ENCODE peak calls at places on chromosome 18, in six cellular contexts. X is HepG2; S is heart right ventricle; K is HAP-1; A is naive thymus-derived CD4-positive, alpha-beta T cell; D is CD8-positive, alpha-beta T cell. U is an unnamed sample.

GRCh38 chr18:12011962-12012549 is 30.7 kb downstream of the IMPA2 start:
- DNase-seq in K (no peak), S (peak; percentile 51), D (no peak), A (no peak), X (no peak), U (no peak)

GRCh38 chr18:37476182-37476581 is 89.4 kb downstream of the CELF4 start:
- DNase-seq in D (no peak), K (peak; percentile 61), X (peak; percentile 15), S (no peak), A (no peak), U (no peak)

GRCh38 chr18:31424383-31424988 is 23.1 kb upstream of the DSG3 start:
- DNase-seq in A (no peak), D (no peak), S (no peak), K (peak; percentile 68), X (peak; percentile 10), U (no peak)

GRCh38 chr18:71966791-71967190 is 577.4 kb downstream of the CBLN2 start:
- DNase-seq in D (no peak), A (no peak), X (no peak), K (no peak), S (no peak), U (no peak)

GRCh38 chr18:8643479-8643878 is 34.2 kb downstream of the RAB12 start:
- DNase-seq in X (no peak), A (no peak), S (no peak), K (no peak), D (no peak), U (no peak)

GRCh38 chr18:7856733-7857132 is 289.6 kb downstream of the PTPRM start:
- DNase-seq in S (no peak), X (peak; percentile 73), D (no peak), A (no peak), K (no peak), U (no peak)

GRCh38 chr18:75378674-75379315 is 48.7 kb downstream of the SMIM21 start:
- DNase-seq in A (no peak), K (no peak), X (no peak), D (no peak), S (no peak), U (no peak)

GRCh38 chr18:60188943-60189342 is 183.6 kb downstream of the MC4R start:
- DNase-seq in K (no peak), X (no peak), S (no peak), D (no peak), A (no peak), U (no peak)

GRCh38 chr18:54949588-54949987 is 9.7 kb downstream of the CCDC68 start:
- DNase-seq in S (no peak), K (no peak), X (no peak), A (no peak), D (no peak), U (no peak)

GRCh38 chr18:36176739-36177138 is 10.6 kb upstream of the MOCOS start:
- DNase-seq in X (no peak), K (no peak), S (no peak), D (no peak), A (no peak), U (no peak)

GRCh38 chr18:23918395-23919032 is 96.0 kb upstream of the TTC39C start:
- DNase-seq in A (peak; percentile 61), X (peak; percentile 55), D (peak; percentile 88), S (peak; percentile 66), K (peak; percentile 89), U (peak; percentile 60)

GRCh38 chr18:68417826-68418225 is 297.1 kb downstream of the TMX3 start:
- DNase-seq in K (no peak), S (no peak), D (no peak), A (no peak), X (no peak), U (no peak)

GRCh38 chr18:55287146-55287806 is 300.7 kb downstream of the TCF4 start:
- DNase-seq in D (no peak), S (no peak), K (no peak), A (no peak), X (no peak), U (no peak)

GRCh38 chr18:54242327-54242726 is 17.9 kb upstream of the MBD2 start:
- DNase-seq in K (no peak), D (no peak), S (no peak), X (no peak), A (no peak), U (no peak)

GRCh38 chr18:24427484-24427883 is 1.0 kb downstream of the IMPACT start:
- DNase-seq in S (no peak), X (no peak), D (no peak), K (peak; percentile 18), A (no peak), U (no peak)

GRCh38 chr18:49725809-49726514 is 87.4 kb downstream of the ACAA2 start:
- DNase-seq in D (no peak), K (peak; percentile 21), A (no peak), X (peak; percentile 13), S (peak; percentile 49), U (no peak)

GRCh38 chr18:31278609-31279071 is 39.3 kb upstream of the DSG1 start:
- DNase-seq in S (no peak), A (no peak), X (peak; percentile 94), D (no peak), K (no peak), U (no peak)

GRCh38 chr18:12851709-12852108 is 32.3 kb downstream of the PTPN2 start:
- DNase-seq in K (no peak), D (no peak), X (no peak), A (no peak), S (no peak), U (no peak)

GRCh38 chr18:39345321-39345720 is 1779.7 kb upstream of the CELF4 start:
- DNase-seq in S (no peak), X (no peak), K (no peak), D (no peak), A (no peak), U (no peak)

GRCh38 chr18:379665-380356 is 112.0 kb upstream of the THOC1 start:
- DNase-seq in K (no peak), S (peak; percentile 25), X (no peak), D (no peak), A (no peak), U (no peak)

GRCh38 chr18:23276456-23276855 is 141.2 kb downstream of the CABLES1 start:
- DNase-seq in D (no peak), K (no peak), A (no peak), X (no peak), S (peak; percentile 37), U (no peak)

GRCh38 chr18:14945984-14946383 is 198.0 kb downstream of the ANKRD30B start:
- DNase-seq in A (no peak), D (no peak), S (no peak), X (no peak), K (no peak), U (no peak)

GRCh38 chr18:49618741-49619392 is 57.0 kb downstream of the LIPG start:
- DNase-seq in S (no peak), D (no peak), K (peak; percentile 51), A (no peak), X (no peak), U (no peak)

GRCh38 chr18:34121157-34121807 is 103.4 kb downstream of the NOL4 start:
- DNase-seq in X (peak; percentile 44), S (no peak), K (no peak), A (no peak), D (no peak), U (no peak)

GRCh38 chr18:79868811-79869541 is 71.2 kb downstream of the KCNG2 start:
- DNase-seq in X (no peak), D (no peak), S (no peak), K (no peak), A (no peak), U (no peak)

GRCh38 chr18:77092104-77093066 is 40.2 kb downstream of the MBP start:
- DNase-seq in K (no peak), D (no peak), S (no peak), X (no peak), A (no peak), U (no peak)

GRCh38 chr18:11955299-11956029 is 25.8 kb upstream of the IMPA2 start:
- DNase-seq in D (no peak), S (peak; percentile 36), A (no peak), K (peak; percentile 29), X (peak; percentile 76), U (no peak)

DNA sequence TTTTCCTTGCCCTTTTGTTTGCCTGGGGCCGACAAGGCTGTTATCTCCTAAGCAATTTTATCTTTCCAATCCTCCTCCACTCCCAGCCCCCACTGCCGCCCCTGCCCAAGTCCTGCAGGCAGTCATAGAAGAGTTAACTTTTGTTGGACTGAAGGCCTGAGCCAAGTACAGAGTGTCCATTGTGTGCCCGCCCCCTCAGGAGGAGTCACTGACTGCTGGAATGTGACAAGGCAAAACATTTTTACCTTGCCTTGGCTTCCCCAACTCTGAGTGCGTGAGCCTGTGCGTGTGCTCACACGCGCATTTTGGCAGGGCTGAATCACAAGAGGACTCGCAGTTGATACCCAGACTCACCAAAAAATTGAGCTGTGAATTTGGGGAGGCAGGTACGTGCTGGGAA is 16.2 kb downstream of the SETBP1 start:
- DNase-seq in S (no peak), D (no peak), X (no peak), K (no peak), A (no peak), U (no peak)
- H3K4me1 ChIP-seq in S (peaks cover 45% of the 10 kb centered on the region), D (no peaks in the 10 kb centered on the region), X (peaks cover 9% of the 10 kb centered on the region), K (no peaks in the 10 kb centered on the region), A (no peaks in the 10 kb centered on the region), U (no peaks in the 10 kb centered on the region)

GRCh38 chr18:13892098-13892497 is 23.2 kb downstream of the MC2R start:
- DNase-seq in S (no peak), K (no peak), X (no peak), A (no peak), D (no peak), U (no peak)
- H3K4me1 ChIP-seq in S (no peaks in the 10 kb centered on the region), K (no peaks in the 10 kb centered on the region), X (peaks cover 9% of the 10 kb centered on the region), A (no peaks in the 10 kb centered on the region), D (no peaks in the 10 kb centered on the region), U (no peaks in the 10 kb centered on the region)

GRCh38 chr18:48548404-48548771 is 9.6 kb downstream of the CTIF start:
- DNase-seq in D (no peak), X (no peak), S (no peak), A (no peak), K (no peak), U (no peak)
- H3K4me1 ChIP-seq in D (no peaks in the 10 kb centered on the region), X (peaks cover 57% of the 10 kb centered on the region), S (peaks cover 79% of the 10 kb centered on the region), A (no peaks in the 10 kb centered on the region), K (peaks cover 30% of the 10 kb centered on the region), U (no peaks in the 10 kb centered on the region)

GRCh38 chr18:58221060-58221725 is 177.2 kb downstream of the NEDD4L start:
- DNase-seq in K (no peak), A (no peak), S (no peak), D (no peak), X (peak; percentile 81), U (no peak)

GRCh38 chr18:58216071-58216471 is 172.0 kb downstream of the NEDD4L start:
- DNase-seq in X (no peak), D (no peak), S (no peak), A (no peak), K (no peak), U (no peak)

GRCh38 chr18:58213931-58214431 is 170.0 kb downstream of the NEDD4L start:
- DNase-seq in X (no peak), S (no peak), A (no peak), D (no peak), K (no peak), U (no peak)

GRCh38 chr18:58215005-58215404 is 171.0 kb downstream of the NEDD4L start:
- DNase-seq in S (no peak), A (no peak), K (no peak), X (no peak), D (no peak), U (no peak)

DNA sequence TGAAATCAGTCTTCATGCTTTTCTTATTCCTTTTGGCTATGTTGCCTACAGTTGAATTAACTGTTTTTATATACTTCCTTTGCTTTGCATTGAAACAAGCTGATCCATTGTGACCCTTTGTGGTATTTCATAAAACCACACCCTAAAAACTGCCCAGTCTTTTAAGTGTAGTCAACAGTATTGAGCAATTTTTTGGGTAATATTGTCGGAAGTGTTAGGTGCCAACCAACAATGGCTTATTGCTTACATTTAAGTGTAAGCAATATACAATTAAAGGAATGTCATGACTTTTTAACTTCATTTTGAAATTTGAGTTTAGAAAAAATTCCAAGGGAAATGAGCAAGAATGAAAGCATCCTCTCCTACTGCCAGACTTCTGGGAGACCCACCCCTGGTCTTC is 174.1 kb downstream of the NEDD4L start:
- DNase-seq in S (no peak), D (no peak), K (no peak), X (no peak), A (no peak), U (no peak)
- H3K4me1 ChIP-seq in S (peaks cover 21% of the 10 kb centered on the region), D (peaks cover 6% of the 10 kb centered on the region), K (no peaks in the 10 kb centered on the region), X (peaks cover 15% of the 10 kb centered on the region), A (no peaks in the 10 kb centered on the region), U (peaks cover 14% of the 10 kb centered on the region)